ENCODE peak calls at places on chromosomes 6 and 20, in nine cellular contexts. K is C1 segment of cervical spinal cord, Z is HFFc6, A is fibroblast of pulmonary artery, U is endothelial cell, B is NCI-H2107, Q is T-cell, C is smooth muscle cell of the brain vasculature, H is HTR-8/SVneo. I is an unnamed sample.

GRCh38 chr6:18216411-18216810 is 47.9 kb downstream of the DEK start:
- DNase-seq in K (no peak), Z (peak), A (peak), U (no peak), B (no peak), Q (no peak), C (no peak), H (peak), I (peak)

GRCh38 chr20:17843246-17844132 is 125.1 kb downstream of the SNX5 start:
- DNase-seq in K (no peak), Z (peak), A (peak), U (no peak), B (no peak), Q (no peak), C (peak), H (peak), I (peak)

GRCh38 chr6:108961985-108962384 is 113.8 kb downstream of the ARMC2 start:
- DNase-seq in K (no peak), Z (peak), A (peak), U (no peak), B (no peak), Q (no peak), C (no peak), H (no peak), I (peak)

GRCh38 chr6:18343741-18344140 is 43.4 kb upstream of the RNF144B start:
- DNase-seq in K (no peak), Z (peak), A (peak), U (no peak), B (no peak), Q (no peak), C (no peak), H (peak), I (peak)

GRCh38 chr6:169387809-169388383 is 134.2 kb upstream of the THBS2 start:
- DNase-seq in K (no peak), Z (no peak), A (no peak), U (no peak), B (no peak), Q (no peak), C (no peak), H (no peak), I (no peak)

GRCh38 chr6:116217069-116217468 is 36.8 kb downstream of the TSPYL4 start:
- DNase-seq in K (no peak), Z (peak), A (peak), U (no peak), B (no peak), Q (no peak), C (no peak), H (no peak), I (peak)

GRCh38 chr6:160990847-160991410 is 640 bp upstream of the MAP3K4 start:
- DNase-seq in K (no peak), Z (no peak), A (peak), U (no peak), B (no peak), Q (no peak), C (no peak), H (no peak), I (no peak)

GRCh38 chr20:61191096-61191495 is 61.0 kb upstream of the CDH4 start:
- DNase-seq in K (no peak), Z (no peak), A (no peak), U (no peak), B (no peak), Q (no peak), C (no peak), H (no peak), I (no peak)

GRCh38 chr6:105713474-105714118 is 310.7 kb upstream of the PREP start:
- DNase-seq in K (no peak), Z (peak), A (no peak), U (no peak), B (no peak), Q (no peak), C (no peak), H (no peak), I (no peak)

GRCh38 chr20:24768226-24768625 is 180.8 kb upstream of the CST7 start:
- DNase-seq in K (no peak), Z (no peak), A (no peak), U (peak), B (no peak), Q (no peak), C (no peak), H (no peak), I (no peak)

GRCh38 chr20:19806806-19807691 is 49.0 kb downstream of the RIN2 start:
- DNase-seq in K (no peak), Z (no peak), A (peak), U (no peak), B (no peak), Q (no peak), C (no peak), H (no peak), I (peak)

GRCh38 chr6:33320315-33321181 is 3.0 kb upstream of the ZBTB22 start:
- DNase-seq in K (no peak), Z (peak), A (peak), U (no peak), B (no peak), Q (no peak), C (no peak), H (no peak), I (peak)

GRCh38 chr6:157280153-157280552 is 43.2 kb downstream of the TMEM242 start:
- DNase-seq in K (no peak), Z (no peak), A (no peak), U (no peak), B (no peak), Q (no peak), C (no peak), H (no peak), I (no peak)

GRCh38 chr6:124963416-124964083 is 1.3 kb downstream of the RNF217 start:
- DNase-seq in K (no peak), Z (peak), A (peak), U (no peak), B (no peak), Q (no peak), C (no peak), H (peak), I (peak)

GRCh38 chr6:144394209-144394608 is 109.1 kb downstream of the UTRN start:
- DNase-seq in K (no peak), Z (no peak), A (no peak), U (no peak), B (no peak), Q (no peak), C (no peak), H (no peak), I (no peak)

GRCh38 chr6:2596222-2596621 is 154.5 kb downstream of the MYLK4 start:
- DNase-seq in K (no peak), Z (no peak), A (no peak), U (peak), B (no peak), Q (no peak), C (no peak), H (peak), I (no peak)

GRCh38 chr20:33654680-33655161 is 7.4 kb upstream of the C20orf144 start:
- DNase-seq in K (no peak), Z (no peak), A (no peak), U (no peak), B (no peak), Q (no peak), C (no peak), H (no peak), I (no peak)

GRCh38 chr20:22775671-22776139 is 191.3 kb upstream of the FOXA2 start:
- DNase-seq in K (no peak), Z (no peak), A (peak), U (no peak), B (no peak), Q (no peak), C (no peak), H (peak), I (peak)

GRCh38 chr20:25054995-25055629 is 2.8 kb downstream of the ACSS1 start:
- DNase-seq in K (no peak), Z (peak), A (no peak), U (no peak), B (no peak), Q (no peak), C (no peak), H (no peak), I (peak)

GRCh38 chr6:50062051-50062450 is 12.3 kb upstream of the DEFB112 start:
- DNase-seq in K (no peak), Z (no peak), A (no peak), U (peak), B (no peak), Q (no peak), C (no peak), H (no peak), I (peak)

GRCh38 chr6:2478200-2478599 is 232.8 kb upstream of the GMDS start:
- DNase-seq in K (no peak), Z (no peak), A (peak), U (no peak), B (no peak), Q (no peak), C (peak), H (peak), I (peak)

GRCh38 chr20:13681248-13682125 is 42.8 kb upstream of the TASP1 start:
- DNase-seq in K (no peak), Z (no peak), A (no peak), U (no peak), B (no peak), Q (no peak), C (no peak), H (no peak), I (no peak)

GRCh38 chr20:4091332-4092135 is 76.2 kb upstream of the RNF24 start:
- DNase-seq in K (no peak), Z (peak), A (peak), U (peak), B (no peak), Q (peak), C (no peak), H (peak), I (peak)

GRCh38 chr6:57432919-57433684 is 115.7 kb downstream of the PRIM2 start:
- DNase-seq in K (no peak), Z (no peak), A (peak), U (no peak), B (no peak), Q (no peak), C (no peak), H (no peak), I (no peak)

GRCh38 chr20:8722277-8722928 is 346.5 kb upstream of the PLCB4 start:
- DNase-seq in K (no peak), Z (peak), A (peak), U (peak), B (no peak), Q (no peak), C (peak), H (peak), I (peak)

GRCh38 chr6:54307412-54308036 is 717 bp upstream of the TINAG start:
- DNase-seq in K (no peak), Z (no peak), A (no peak), U (no peak), B (no peak), Q (no peak), C (no peak), H (no peak), I (no peak)

GRCh38 chr6:17635568-17635967 is 35.5 kb downstream of the FAM8A1 start:
- DNase-seq in K (no peak), Z (no peak), A (no peak), U (no peak), B (no peak), Q (no peak), C (no peak), H (no peak), I (no peak)

GRCh38 chr20:17759449-17759848 is 59.7 kb downstream of the BANF2 start:
- DNase-seq in K (no peak), Z (no peak), A (peak), U (no peak), B (no peak), Q (no peak), C (no peak), H (no peak), I (no peak)

GRCh38 chr6:105458552-105458951 is 55.7 kb upstream of the PREP start:
- DNase-seq in K (no peak), Z (no peak), A (no peak), U (no peak), B (no peak), Q (no peak), C (no peak), H (no peak), I (no peak)

GRCh38 chr6:2790588-2790987 is 25.4 kb downstream of the WRNIP1 start:
- DNase-seq in K (no peak), Z (peak), A (peak), U (peak), B (no peak), Q (no peak), C (no peak), H (no peak), I (peak)

GRCh38 chr20:43292221-43292620 is 102.5 kb upstream of the PTPRT start:
- DNase-seq in K (no peak), Z (no peak), A (no peak), U (no peak), B (no peak), Q (no peak), C (no peak), H (no peak), I (no peak)

GRCh38 chr20:15475483-15475882 is 1097.8 kb downstream of the KIF16B start:
- DNase-seq in K (no peak), Z (no peak), A (no peak), U (no peak), B (no peak), Q (no peak), C (no peak), H (no peak), I (peak)

GRCh38 chr6:72328775-72329174 is 293.1 kb upstream of the KCNQ5 start:
- DNase-seq in K (no peak), Z (no peak), A (peak), U (no peak), B (no peak), Q (no peak), C (no peak), H (no peak), I (no peak)

GRCh38 chr6:73857341-73857890 is 161.4 kb downstream of the CD109 start:
- DNase-seq in K (no peak), Z (no peak), A (no peak), U (no peak), B (no peak), Q (no peak), C (no peak), H (no peak), I (no peak)

GRCh38 chr20:46348231-46348803 is 40.0 kb upstream of the CDH22 start:
- DNase-seq in K (no peak), Z (no peak), A (peak), U (peak), B (no peak), Q (no peak), C (no peak), H (no peak), I (no peak)

GRCh38 chr6:166632731-166633130 is 5.7 kb upstream of the RPS6KA2 start:
- DNase-seq in K (no peak), Z (no peak), A (no peak), U (no peak), B (no peak), Q (no peak), C (no peak), H (no peak), I (no peak)

GRCh38 chr6:56714982-56715456 is 72.3 kb upstream of the DST start:
- DNase-seq in K (no peak), Z (peak), A (peak), U (no peak), B (no peak), Q (no peak), C (no peak), H (peak), I (peak)

GRCh38 chr20:50027611-50028105 is 44.9 kb downstream of the SNAI1 start:
- DNase-seq in K (no peak), Z (peak), A (peak), U (no peak), B (no peak), Q (no peak), C (peak), H (peak), I (peak)